ENCODE peak calls at places on chromosome 12, in seven cellular contexts. Y is lower lobe of right lung, M is GM12878, R is Panc1, D is heart left ventricle, I is A673, V is HCT116. G is an unnamed sample.

GRCh38 chr12:107731376-107731775 is 29.6 kb downstream of the PRDM4 start:
- DNase-seq in Y (no peak), M (no peak), R (no peak), D (no peak), I (no peak), V (no peak), G (no peak)

GRCh38 chr12:75341873-75342272 is 7.4 kb downstream of the GLIPR1L1 start:
- DNase-seq in Y (no peak), M (no peak), R (no peak), D (no peak), I (no peak), V (peak), G (no peak)

GRCh38 chr12:95790025-95790911 is at the start of gene NTN4:
- DNase-seq in Y (peak), M (no peak), R (no peak), D (peak), I (peak), V (no peak), G (peak)

GRCh38 chr12:79514730-79515525 is 175.8 kb downstream of the PAWR start:
- DNase-seq in Y (no peak), M (no peak), R (no peak), D (no peak), I (no peak), V (no peak), G (no peak)

GRCh38 chr12:71392521-71393145 is 47.0 kb upstream of the LGR5 start:
- DNase-seq in Y (no peak), M (peak), R (peak), D (no peak), I (peak), V (peak), G (no peak)

GRCh38 chr12:71010143-71010479 is 89.6 kb upstream of the PTPRR start:
- DNase-seq in Y (no peak), M (no peak), R (no peak), D (no peak), I (no peak), V (no peak), G (no peak)

GRCh38 chr12:94498073-94498472 is 38.4 kb upstream of the CEP83 start:
- DNase-seq in Y (no peak), M (no peak), R (no peak), D (no peak), I (no peak), V (no peak), G (no peak)

GRCh38 chr12:97408363-97408762 is 54.2 kb upstream of the RMST start:
- DNase-seq in Y (no peak), M (no peak), R (no peak), D (no peak), I (no peak), V (no peak), G (no peak)

GRCh38 chr12:79662046-79662811 is 28.5 kb downstream of the PAWR start:
- DNase-seq in Y (no peak), M (no peak), R (no peak), D (no peak), I (no peak), V (no peak), G (no peak)

GRCh38 chr12:132582058-132582420 is 28.3 kb downstream of the LRCOL1 start:
- DNase-seq in Y (no peak), M (no peak), R (no peak), D (peak), I (no peak), V (no peak), G (no peak)

GRCh38 chr12:15074351-15074750 is 101.5 kb downstream of the PDE6H start:
- DNase-seq in Y (no peak), M (no peak), R (no peak), D (no peak), I (no peak), V (no peak), G (no peak)

GRCh38 chr12:132186857-132187620 is 42.8 kb downstream of the NOC4L start:
- DNase-seq in Y (no peak), M (no peak), R (no peak), D (no peak), I (no peak), V (no peak), G (no peak)

GRCh38 chr12:65667932-65668331 is 156.4 kb upstream of the HMGA2 start:
- DNase-seq in Y (no peak), M (no peak), R (no peak), D (no peak), I (no peak), V (no peak), G (no peak)
- H3K27ac ChIP-seq in Y (no peak), M (no peak), R (no peak), D (no peak), I (no peak), V (no peak), G (no peak)

GRCh38 chr12:57266681-57267080 is 15.7 kb upstream of the STAC3 start:
- DNase-seq in Y (no peak), M (no peak), R (no peak), D (no peak), I (no peak), V (no peak), G (no peak)

GRCh38 chr12:57263096-57263495 is 12.1 kb upstream of the STAC3 start:
- DNase-seq in Y (no peak), M (no peak), R (no peak), D (no peak), I (no peak), V (no peak), G (no peak)

GRCh38 chr12:57272337-57273151 is 21.6 kb upstream of the STAC3 start:
- DNase-seq in Y (no peak), M (no peak), R (no peak), D (peak), I (no peak), V (no peak), G (no peak)

GRCh38 chr12:57270966-57271470 is 20.0 kb upstream of the STAC3 start:
- DNase-seq in Y (no peak), M (no peak), R (no peak), D (no peak), I (no peak), V (no peak), G (no peak)

DNA sequence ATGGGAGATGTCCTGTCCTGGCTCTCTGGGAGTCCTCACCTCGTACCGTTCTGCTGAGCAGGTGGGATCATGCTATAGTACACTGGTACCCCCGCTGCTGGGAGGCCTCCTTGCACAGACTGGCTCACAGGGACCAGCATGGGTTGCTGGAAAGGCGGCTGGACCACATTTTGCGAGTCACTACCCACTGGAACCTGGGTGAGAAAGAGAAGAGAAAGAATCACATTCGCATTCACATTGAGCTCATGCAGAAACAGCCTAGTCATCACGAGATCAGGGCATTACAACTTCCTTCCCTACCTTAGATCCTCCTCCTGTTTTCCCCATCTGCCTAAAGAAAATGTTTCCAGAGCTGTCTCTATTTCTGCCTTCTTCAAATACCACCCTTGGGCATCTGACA is 17.3 kb upstream of the STAC3 start:
- DNase-seq in Y (no peak), M (no peak), R (no peak), D (no peak), I (no peak), V (no peak), G (no peak)
- H3K4me3 ChIP-seq in Y (no peak), M (no peak), R (no peak), D (no peak), I (no peak), V (no peak), G (no peak)

GRCh38 chr12:121295746-121296617 is 527 bp downstream of the CAMKK2 start:
- DNase-seq in Y (peak), M (no peak), R (no peak), D (peak), I (peak), V (no peak), G (peak)
- TF ChIP-seq CTCF in Y (no peak), M (no peak), R (no peak), D (no peak), I (no peak), V (no peak), G (no peak)

GRCh38 chr12:89966495-89967240 is 258.0 kb upstream of the ATP2B1 start:
- DNase-seq in Y (no peak), M (no peak), R (no peak), D (no peak), I (no peak), V (no peak), G (no peak)

GRCh38 chr12:89968151-89968699 is 259.6 kb upstream of the ATP2B1 start:
- DNase-seq in Y (no peak), M (no peak), R (no peak), D (no peak), I (no peak), V (no peak), G (no peak)

GRCh38 chr12:89962648-89963047 is 254.0 kb upstream of the ATP2B1 start:
- DNase-seq in Y (no peak), M (no peak), R (no peak), D (no peak), I (no peak), V (no peak), G (no peak)

GRCh38 chr12:89969098-89969497 is 260.5 kb upstream of the ATP2B1 start:
- DNase-seq in Y (no peak), M (no peak), R (no peak), D (no peak), I (no peak), V (no peak), G (peak)

DNA sequence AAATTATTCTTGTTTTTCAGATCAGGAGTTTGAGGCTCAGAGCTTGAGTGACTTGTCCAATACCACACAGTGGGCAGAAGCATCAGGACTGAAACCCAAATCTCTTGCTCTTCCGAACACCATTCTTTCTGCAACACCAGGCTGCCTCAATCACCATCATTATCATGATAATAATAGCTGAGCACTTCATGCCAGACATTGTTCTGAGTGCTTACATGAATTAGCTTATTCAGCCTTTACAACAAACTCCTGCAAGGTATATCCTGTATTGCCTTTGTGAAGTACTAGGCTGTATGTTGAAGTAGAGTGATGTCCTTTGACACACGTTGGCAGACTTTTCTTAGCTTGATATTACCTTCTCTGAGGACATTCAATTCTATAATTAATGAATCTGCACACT is 257.4 kb upstream of the ATP2B1 start:
- DNase-seq in Y (no peak), M (no peak), R (no peak), D (no peak), I (no peak), V (no peak), G (no peak)
- H3K27ac ChIP-seq in Y (no peak), M (no peak), R (no peak), D (no peak), I (no peak), V (no peak), G (no peak)

DNA sequence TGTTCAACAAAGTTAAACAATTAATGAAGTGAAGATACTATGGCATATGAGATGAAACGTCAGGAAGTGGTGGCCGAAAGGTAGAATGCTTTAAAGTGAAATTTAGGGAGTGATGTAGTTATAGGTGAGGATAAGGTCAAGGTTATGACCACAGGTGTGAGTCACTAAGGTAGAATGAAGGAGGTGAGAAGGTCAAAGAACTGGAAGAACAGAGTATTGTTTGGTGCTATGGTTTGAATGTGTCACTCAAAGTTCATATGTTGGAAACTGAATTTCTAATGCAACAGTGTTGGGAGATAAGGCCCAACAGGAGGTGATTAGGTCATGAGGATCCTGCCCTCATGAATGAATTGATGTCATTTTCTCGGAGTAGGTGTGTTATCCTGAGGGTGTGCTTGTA is 293.6 kb downstream of the NELL2 start:
- DNase-seq in Y (no peak), M (no peak), R (no peak), D (no peak), I (no peak), V (no peak), G (no peak)
- H3K4me3 ChIP-seq in Y (no peak), M (no peak), R (no peak), D (no peak), I (no peak), V (no peak), G (no peak)

DNA sequence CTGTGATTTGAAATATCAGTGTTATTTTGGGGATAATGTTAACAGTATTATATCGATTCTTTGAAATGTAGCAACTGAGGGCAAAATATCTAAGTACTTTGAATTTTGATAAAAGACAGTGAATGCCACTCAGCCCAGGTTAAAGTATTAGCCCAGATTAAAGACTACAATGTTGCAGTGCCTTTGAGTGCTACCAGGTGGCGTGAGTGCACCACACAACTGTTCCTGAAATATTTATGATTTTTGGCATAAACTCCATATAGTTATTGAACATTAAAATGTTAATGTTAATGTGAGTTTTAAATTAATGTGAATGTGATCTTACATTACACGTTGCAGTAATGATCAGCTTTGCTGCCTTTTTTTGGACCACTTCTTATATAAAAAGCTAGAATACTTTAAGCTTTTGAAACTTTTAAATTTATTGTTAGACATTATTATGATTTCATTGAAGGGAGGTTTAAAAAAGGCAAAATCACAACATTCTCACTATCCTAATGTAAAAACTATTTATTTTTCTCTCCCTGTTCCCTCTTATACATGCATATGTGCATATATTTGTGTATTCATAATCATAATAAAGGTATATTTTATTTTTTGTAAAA is 22.5 kb downstream of the MRPS35 start:
- DNase-seq in Y (no peak), M (no peak), R (no peak), D (no peak), I (peak), V (no peak), G (no peak)
- TF ChIP-seq CTCF in Y (peak), M (peak), R (peak), D (peak), I (peak), V (peak), G (peak)

DNA sequence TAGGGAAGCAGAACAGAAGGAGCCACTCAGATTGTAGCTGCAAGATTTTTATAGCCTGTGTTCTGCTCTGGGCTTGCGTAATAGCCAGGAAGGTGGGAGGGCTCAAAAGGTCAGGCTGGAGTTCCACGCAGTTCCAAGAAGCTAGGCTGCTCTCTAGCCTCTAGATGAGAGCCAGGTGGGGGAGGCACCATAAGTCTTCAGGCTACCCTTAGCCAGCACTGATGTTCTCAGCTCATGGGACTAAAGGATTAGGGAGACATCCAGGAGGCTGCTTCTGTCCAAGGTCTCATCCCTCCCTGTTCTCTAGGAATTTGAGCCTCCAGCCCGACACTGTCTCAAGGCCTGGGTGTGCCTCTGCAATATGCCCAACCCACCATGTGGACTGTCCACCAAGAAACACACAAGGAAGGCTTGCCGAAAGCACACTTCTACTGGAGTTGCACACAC is 1.7 kb downstream of the LMBR1L start:
- DNase-seq in Y (peak), M (no peak), R (no peak), D (peak), I (no peak), V (no peak), G (peak)
- H3K27ac ChIP-seq in Y (peak), M (no peak), R (peak), D (peak), I (peak), V (no peak), G (no peak)

GRCh38 chr12:11658796-11659195 is 9.3 kb downstream of the ETV6 start:
- DNase-seq in Y (no peak), M (no peak), R (no peak), D (no peak), I (peak), V (no peak), G (no peak)

GRCh38 chr12:11654338-11654737 is 4.9 kb downstream of the ETV6 start:
- DNase-seq in Y (no peak), M (peak), R (no peak), D (no peak), I (no peak), V (no peak), G (no peak)

GRCh38 chr12:11653215-11653753 is 3.8 kb downstream of the ETV6 start:
- DNase-seq in Y (no peak), M (peak), R (no peak), D (peak), I (no peak), V (no peak), G (no peak)

GRCh38 chr12:11657511-11657910 is 8.0 kb downstream of the ETV6 start:
- DNase-seq in Y (no peak), M (no peak), R (no peak), D (no peak), I (peak), V (no peak), G (no peak)

GRCh38 chr12:11656550-11656949 is 7.1 kb downstream of the ETV6 start:
- DNase-seq in Y (no peak), M (no peak), R (no peak), D (no peak), I (no peak), V (no peak), G (no peak)
- H3K4me3 ChIP-seq in Y (no peak), M (peak), R (no peak), D (no peak), I (no peak), V (no peak), G (no peak)

GRCh38 chr12:109952873-109953272 is 43.3 kb downstream of the GIT2 start:
- DNase-seq in Y (no peak), M (no peak), R (no peak), D (peak), I (no peak), V (no peak), G (no peak)

GRCh38 chr12:109950625-109951024 is 45.5 kb downstream of the GIT2 start:
- DNase-seq in Y (no peak), M (no peak), R (no peak), D (no peak), I (no peak), V (no peak), G (no peak)

GRCh38 chr12:109952160-109952858 is 43.9 kb downstream of the GIT2 start:
- DNase-seq in Y (no peak), M (peak), R (no peak), D (no peak), I (no peak), V (no peak), G (no peak)

GRCh38 chr12:109951136-109951535 is 45.0 kb downstream of the GIT2 start:
- DNase-seq in Y (no peak), M (no peak), R (no peak), D (no peak), I (no peak), V (peak), G (no peak)

DNA sequence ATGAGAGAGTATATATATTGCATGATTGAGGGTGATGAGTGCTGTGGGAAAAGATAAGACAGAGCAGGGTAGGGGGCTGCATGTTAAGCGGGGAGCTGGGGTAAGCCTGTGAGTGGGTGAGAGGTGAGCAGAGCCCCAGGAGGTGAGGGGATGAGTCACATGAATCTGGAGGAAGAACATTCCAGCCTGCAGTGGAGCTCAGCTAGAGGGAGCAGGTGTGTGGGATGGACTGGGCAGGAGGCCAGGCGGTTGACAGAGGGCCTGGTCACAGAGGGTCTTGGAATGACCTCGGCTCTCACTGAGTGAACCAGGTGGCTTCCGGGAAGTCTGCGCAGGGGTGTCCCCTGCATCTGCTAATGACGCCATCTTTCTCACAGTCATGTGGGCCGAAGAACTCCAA is 44.4 kb downstream of the GIT2 start:
- DNase-seq in Y (no peak), M (no peak), R (no peak), D (peak), I (no peak), V (peak), G (peak)
- TF ChIP-seq CTCF in Y (no peak), M (no peak), R (no peak), D (no peak), I (no peak), V (no peak), G (no peak)